ENCODE peak calls at places on chromosomes 3 and 15, in seven cellular contexts. U is SK-N-SH, Q is cardiac muscle cell, E is psoas muscle, S is fibroblast of lung, R is IMR-90, Y is A549. J is an unnamed sample.

GRCh38 chr3:34260266-34260990 is 462.0 kb downstream of the PDCD6IP start:
- DNase-seq in R (peak; percentile 50), S (peak; percentile 45), E (no peak), Y (peak; percentile 54), Q (peak; percentile 55), U (peak; percentile 47), J (no peak)

GRCh38 chr15:22253676-22254408 is 173.5 kb downstream of the OR4M2 start:
- DNase-seq in E (no peak), S (no peak), Y (no peak), U (no peak), R (no peak), Q (no peak), J (peak; percentile 29)

GRCh38 chr3:11567516-11568467 is 75.9 kb downstream of the VGLL4 start:
- DNase-seq in S (peak; percentile 81), U (no peak), E (peak; percentile 93), Y (peak; percentile 84), R (peak; percentile 84), Q (peak; percentile 77), J (no peak)

GRCh38 chr15:99565031-99565280 is 828 bp upstream of the MEF2A start:
- DNase-seq in U (no peak), S (no peak), Q (no peak), Y (no peak), R (no peak), E (no peak), J (no peak)

GRCh38 chr15:63071288-63071909 is 28.9 kb downstream of the TPM1 start:
- DNase-seq in U (no peak), Y (no peak), Q (no peak), E (no peak), R (no peak), S (no peak), J (no peak)

GRCh38 chr3:124261301-124261700 is 269.4 kb upstream of the ROPN1 start:
- DNase-seq in S (peak; percentile 21), E (no peak), R (peak; percentile 47), Y (no peak), U (no peak), Q (no peak), J (no peak)

GRCh38 chr3:194322701-194323174 is 28.4 kb downstream of the CPN2 start:
- DNase-seq in Q (no peak), U (no peak), S (peak; percentile 49), E (peak; percentile 80), Y (peak; percentile 84), R (peak; percentile 55), J (no peak)

GRCh38 chr15:84982301-84982920 is 755 bp downstream of the PDE8A start:
- DNase-seq in Y (no peak), R (peak; percentile 18), U (no peak), E (peak; percentile 62), S (peak; percentile 31), Q (peak; percentile 44), J (no peak)

GRCh38 chr3:134525293-134525692 is 39.4 kb downstream of the CEP63 start:
- DNase-seq in Y (no peak), R (no peak), E (no peak), S (no peak), Q (no peak), U (no peak), J (no peak)

GRCh38 chr15:83378921-83379561 is 68.1 kb upstream of the SH3GL3 start:
- DNase-seq in U (no peak), E (no peak), Y (no peak), S (no peak), R (no peak), Q (peak; percentile 12), J (no peak)

GRCh38 chr3:197454014-197454413 is 101.8 kb downstream of the BDH1 start:
- DNase-seq in U (peak; percentile 50), R (no peak), S (peak; percentile 17), Q (peak; percentile 18), E (no peak), Y (no peak), J (no peak)

GRCh38 chr3:112115806-112116383 is 17.2 kb downstream of the GCSAM start:
- DNase-seq in Y (no peak), S (no peak), Q (no peak), E (no peak), R (no peak), U (no peak), J (no peak)

GRCh38 chr3:96266395-96267187 is 547.8 kb upstream of the EPHA6 start:
- DNase-seq in U (no peak), R (no peak), S (no peak), E (no peak), Q (no peak), Y (no peak), J (no peak)

GRCh38 chr3:158354713-158355112 is 216.3 kb upstream of the MLF1 start:
- DNase-seq in Y (no peak), S (no peak), R (no peak), Q (no peak), E (no peak), U (no peak), J (no peak)

GRCh38 chr3:17808994-17809393 is 66.6 kb upstream of the TBC1D5 start:
- DNase-seq in E (no peak), U (peak; percentile 46), Y (no peak), Q (peak; percentile 68), R (peak; percentile 3), S (peak; percentile 19), J (no peak)

GRCh38 chr15:101220060-101220459 is 31.8 kb downstream of the CHSY1 start:
- DNase-seq in E (no peak), Y (no peak), R (no peak), S (no peak), Q (no peak), U (no peak), J (no peak)

GRCh38 chr15:101219441-101219840 is 32.4 kb downstream of the CHSY1 start:
- DNase-seq in R (peak; percentile 55), U (no peak), Q (no peak), Y (no peak), E (no peak), S (no peak), J (no peak)

GRCh38 chr15:101215681-101216080 is 36.2 kb downstream of the CHSY1 start:
- DNase-seq in Q (no peak), S (no peak), Y (no peak), E (no peak), R (no peak), U (no peak), J (no peak)

GRCh38 chr15:101213570-101213969 is 38.3 kb downstream of the CHSY1 start:
- DNase-seq in U (no peak), S (no peak), R (no peak), Y (no peak), E (no peak), Q (no peak), J (no peak)

DNA sequence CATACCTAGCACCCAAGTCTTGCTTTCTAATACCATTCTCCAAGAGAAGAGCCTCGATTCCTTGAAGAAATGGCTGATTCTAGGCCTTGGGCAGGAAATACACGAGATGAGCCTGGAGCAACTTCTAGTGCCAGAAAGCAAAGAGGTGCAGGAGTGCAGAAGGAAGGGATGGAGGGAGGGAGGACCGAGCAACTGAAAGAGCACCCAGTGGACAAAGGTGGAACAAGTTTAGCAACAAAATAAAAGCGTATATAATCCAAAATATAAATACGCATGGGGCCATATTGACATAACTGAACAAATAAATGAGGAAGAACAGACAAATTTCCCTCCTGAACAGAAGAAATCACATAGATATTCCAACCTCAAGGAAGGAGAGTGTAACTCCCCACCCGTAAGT is 34.4 kb downstream of the CHSY1 start:
- DNase-seq in Y (no peak), U (no peak), R (no peak), S (no peak), E (no peak), Q (no peak), J (no peak)
- TF ChIP-seq CTCF in Y (no peak), U (no peak), R (no peak), S (no peak), E (no peak), Q (no peak), J (no peak)

DNA sequence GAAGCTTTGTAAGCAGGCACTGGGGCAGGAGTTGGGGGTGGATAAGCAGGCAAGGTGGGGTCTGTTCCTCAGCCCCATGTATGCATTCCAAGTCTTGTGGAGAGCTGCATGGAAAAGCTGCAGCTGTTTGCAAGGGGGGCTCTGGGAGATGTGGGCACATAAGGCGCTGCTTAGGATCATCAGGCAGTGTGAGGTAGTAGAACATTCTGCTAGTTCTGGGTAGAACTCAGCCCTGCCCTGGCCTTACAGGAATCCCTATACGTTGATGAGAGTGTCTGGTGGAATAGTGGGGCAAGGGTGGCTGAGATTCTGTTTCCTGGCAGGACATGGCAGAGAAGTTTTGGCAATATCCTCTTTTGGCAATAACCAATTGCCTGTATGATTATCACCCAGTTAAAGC is 154.3 kb upstream of the LRIG1 start:
- DNase-seq in U (no peak), E (no peak), S (no peak), Y (no peak), Q (no peak), R (no peak), J (no peak)
- H3K4me3 ChIP-seq in U (no peak overlapping the region), E (no peak overlapping the region), S (no peak overlapping the region), Y (no peak overlapping the region), Q (no peak overlapping the region), R (no peak overlapping the region), J (no peak overlapping the region)

GRCh38 chr3:50563867-50564266 is 3.7 kb downstream of the C3orf18 start:
- DNase-seq in U (no peak), S (no peak), Y (no peak), Q (no peak), R (no peak), E (no peak), J (no peak)

GRCh38 chr3:50564321-50564720 is 3.2 kb downstream of the C3orf18 start:
- DNase-seq in U (no peak), R (no peak), S (no peak), E (no peak), Q (no peak), Y (no peak), J (no peak)

GRCh38 chr3:50567386-50568182 is at the start of gene C3orf18:
- DNase-seq in Y (peak; percentile 95), S (peak; percentile 86), R (peak; percentile 86), Q (peak; percentile 95), U (peak; percentile 96), E (peak; percentile 96), J (peak; percentile 83)

GRCh38 chr3:50568947-50569749 is at the start of gene HEMK1:
- DNase-seq in U (peak; percentile 99), E (peak; percentile 99), R (peak; percentile 91), Y (peak; percentile 95), S (peak; percentile 95), Q (peak; percentile 97), J (peak; percentile 82)

GRCh38 chr3:50567011-50567385 is 549 bp downstream of the C3orf18 start:
- DNase-seq in R (no peak), Q (no peak), Y (no peak), S (no peak), U (no peak), E (no peak), J (no peak)
- TF ChIP-seq CTCF in R (no peak), Q (no peak), Y (no peak), S (no peak), U (no peak), E (no peak), J (no peak)

DNA sequence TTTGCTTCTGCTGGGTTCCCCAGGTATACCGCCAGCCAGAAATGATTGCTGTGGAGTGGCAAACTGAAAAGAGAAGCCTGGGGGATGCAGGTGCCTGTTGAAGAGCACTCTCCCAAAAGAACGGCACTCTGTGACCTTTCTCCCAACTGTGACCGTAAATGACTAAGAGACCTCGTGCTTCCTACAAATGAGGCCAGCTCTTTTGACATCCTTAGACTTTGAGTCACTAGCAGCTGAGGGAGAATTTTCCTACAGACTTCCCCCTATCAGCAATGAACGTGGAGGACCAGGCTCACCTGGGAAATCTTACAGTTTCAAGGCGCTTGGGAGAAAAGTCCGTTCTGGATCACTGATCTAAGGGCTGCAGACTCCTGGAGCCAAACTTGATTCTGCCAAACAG is 8.6 kb downstream of the AQP9 start:
- DNase-seq in Q (peak; percentile 19), R (no peak), E (no peak), U (no peak), S (peak; percentile 57), Y (no peak), J (no peak)
- H3K4me3 ChIP-seq in Q (no peak overlapping the region), R (no peak overlapping the region), E (no peak overlapping the region), U (no peak overlapping the region), S (no peak overlapping the region), Y (no peak overlapping the region), J (no peak overlapping the region)

GRCh38 chr15:75455982-75456531 is 4.6 kb upstream of the SIN3A start:
- DNase-seq in Q (peak; percentile 49), Y (peak; percentile 72), E (no peak), R (peak; percentile 68), U (no peak), S (peak; percentile 33), J (no peak)
- TF ChIP-seq CTCF in Q (no peak), Y (no peak), E (no peak), R (no peak), U (no peak), S (no peak), J (no peak)